ENCODE peak calls at places on chromosomes 6 and 20, in eight cellular contexts. E is RWPE2, I is epithelial cell of esophagus, W is mesendoderm, O is adrenal gland, B is tibial artery, Y is body of pancreas, F is GM12864. V is an unnamed sample.

GRCh38 chr20:38825901-38826625 is 20.6 kb downstream of the PPP1R16B start:
- DNase-seq in E (no peak), I (peak), W (peak), O (no peak), B (no peak), Y (peak), F (no peak), V (no peak)

GRCh38 chr6:157962601-157963084 is 19.0 kb upstream of the SYNJ2 start:
- DNase-seq in E (no peak), I (peak), W (no peak), O (no peak), B (no peak), Y (no peak), F (no peak), V (no peak)

GRCh38 chr20:40606660-40607059 is 82.4 kb downstream of the MAFB start:
- DNase-seq in E (no peak), I (no peak), W (peak), O (no peak), B (no peak), Y (no peak), F (no peak), V (no peak)

GRCh38 chr20:760751-761417 is 7.4 kb downstream of the SLC52A3 start:
- DNase-seq in E (no peak), I (peak), W (peak), O (no peak), B (no peak), Y (peak), F (no peak), V (no peak)

GRCh38 chr6:154852700-154853099 is 119.5 kb downstream of the SCAF8 start:
- DNase-seq in E (no peak), I (no peak), W (no peak), O (no peak), B (no peak), Y (no peak), F (no peak), V (no peak)

GRCh38 chr20:574297-574942 is 30.8 kb upstream of the CSNK2A1 start:
- DNase-seq in E (no peak), I (no peak), W (peak), O (no peak), B (no peak), Y (no peak), F (no peak), V (no peak)

GRCh38 chr20:44437497-44437896 is 38.2 kb upstream of the TTPAL start:
- DNase-seq in E (no peak), I (no peak), W (no peak), O (no peak), B (no peak), Y (no peak), F (no peak), V (no peak)

GRCh38 chr20:38094968-38095689 is 61.6 kb downstream of the RPRD1B start:
- DNase-seq in E (no peak), I (no peak), W (no peak), O (no peak), B (no peak), Y (no peak), F (no peak), V (no peak)

GRCh38 chr20:59295531-59295930 is 4.9 kb upstream of the EDN3 start:
- DNase-seq in E (no peak), I (no peak), W (no peak), O (no peak), B (no peak), Y (no peak), F (no peak), V (no peak)

GRCh38 chr6:156068870-156069269 is 613.2 kb upstream of the NOX3 start:
- DNase-seq in E (no peak), I (no peak), W (peak), O (no peak), B (no peak), Y (no peak), F (no peak), V (no peak)

GRCh38 chr20:24382330-24382729 is 87.1 kb upstream of the SYNDIG1 start:
- DNase-seq in E (no peak), I (no peak), W (no peak), O (no peak), B (no peak), Y (no peak), F (no peak), V (no peak)

GRCh38 chr6:27867051-27867940 is 44.9 kb downstream of the OR2B2 start:
- DNase-seq in E (peak), I (peak), W (peak), O (peak), B (peak), Y (peak), F (peak), V (peak)
- H3K4me3 ChIP-seq in E (peak), I (peak), W (peak), O (no peak), B (peak), Y (no peak), F (peak), V (peak)

GRCh38 chr6:169918954-169919549 is 167.6 kb downstream of the ERMARD start:
- DNase-seq in E (peak), I (no peak), W (no peak), O (no peak), B (no peak), Y (no peak), F (no peak), V (no peak)

GRCh38 chr6:169923468-169924464 is 172.3 kb downstream of the ERMARD start:
- DNase-seq in E (no peak), I (no peak), W (no peak), O (no peak), B (no peak), Y (no peak), F (no peak), V (no peak)

GRCh38 chr6:169921227-169921626 is 169.8 kb downstream of the ERMARD start:
- DNase-seq in E (no peak), I (no peak), W (no peak), O (no peak), B (no peak), Y (no peak), F (no peak), V (no peak)

GRCh38 chr6:169920359-169921020 is 169.1 kb downstream of the ERMARD start:
- DNase-seq in E (no peak), I (no peak), W (no peak), O (no peak), B (no peak), Y (no peak), F (no peak), V (no peak)

GRCh38 chr6:169921853-169922779 is 170.7 kb downstream of the ERMARD start:
- DNase-seq in E (no peak), I (no peak), W (no peak), O (no peak), B (no peak), Y (no peak), F (no peak), V (no peak)
- H3K4me3 ChIP-seq in E (no peak), I (no peak), W (no peak), O (no peak), B (no peak), Y (no peak), F (no peak), V (no peak)

DNA sequence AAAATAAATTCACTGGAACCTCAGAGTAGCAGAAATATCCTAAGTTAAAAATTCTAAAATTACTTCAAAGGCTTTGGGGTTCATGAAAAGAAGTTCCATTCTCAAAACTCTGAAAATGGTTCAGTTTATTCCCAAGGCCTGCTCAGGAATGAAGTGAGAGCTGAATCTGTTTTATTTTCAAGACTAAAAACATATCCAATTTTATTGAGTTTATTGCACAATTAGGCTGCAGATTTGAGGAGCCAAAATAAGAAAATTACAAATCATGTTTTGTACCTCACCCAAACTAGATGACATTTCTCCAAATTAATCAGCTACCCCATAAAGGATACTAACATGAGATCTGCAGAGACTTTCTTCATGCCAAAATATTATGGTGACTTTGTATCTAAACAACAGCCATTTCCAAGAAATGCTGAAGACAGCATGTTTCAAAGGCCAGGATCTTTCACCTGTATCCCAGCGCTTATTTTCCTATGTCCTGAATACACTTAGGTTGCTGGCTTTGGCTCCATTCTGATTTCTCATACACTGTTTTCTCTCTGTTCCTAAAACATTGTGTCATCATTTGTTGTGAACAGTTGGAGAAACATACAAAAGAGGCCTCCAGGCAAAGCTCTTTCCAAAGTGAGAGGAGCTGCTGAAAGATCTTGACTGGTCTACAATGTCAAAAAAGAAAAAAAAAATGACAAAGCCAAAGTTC is 85.7 kb upstream of the F13A1 start:
- DNase-seq in E (no peak), I (no peak), W (no peak), O (no peak), B (no peak), Y (no peak), F (no peak), V (no peak)
- H3K4me3 ChIP-seq in E (no peak), I (no peak), W (no peak), O (no peak), B (no peak), Y (no peak), F (no peak), V (no peak)

GRCh38 chr6:31930962-31931361 is 3.4 kb downstream of the C2 start:
- DNase-seq in E (no peak), I (no peak), W (no peak), O (no peak), B (no peak), Y (no peak), F (no peak), V (no peak)

GRCh38 chr6:31927868-31928671 is 553 bp downstream of the C2 start:
- DNase-seq in E (no peak), I (no peak), W (no peak), O (no peak), B (no peak), Y (no peak), F (no peak), V (no peak)

GRCh38 chr6:31933537-31933936 is 6.0 kb downstream of the C2 start:
- DNase-seq in E (no peak), I (no peak), W (no peak), O (no peak), B (no peak), Y (no peak), F (no peak), V (no peak)

GRCh38 chr6:31927242-31927867 is at the start of gene C2:
- DNase-seq in E (no peak), I (no peak), W (no peak), O (no peak), B (no peak), Y (no peak), F (no peak), V (no peak)

GRCh38 chr6:31928672-31928939 is 1.1 kb downstream of the C2 start:
- DNase-seq in E (no peak), I (no peak), W (no peak), O (no peak), B (no peak), Y (no peak), F (no peak), V (no peak)
- H3K4me3 ChIP-seq in E (no peak), I (no peak), W (no peak), O (no peak), B (no peak), Y (no peak), F (no peak), V (peak)

GRCh38 chr6:41705329-41705995 is 29.9 kb downstream of the TFEB start:
- DNase-seq in E (no peak), I (no peak), W (no peak), O (no peak), B (no peak), Y (no peak), F (no peak), V (no peak)
- H3K4me3 ChIP-seq in E (no peak), I (no peak), W (no peak), O (no peak), B (peak), Y (no peak), F (peak), V (no peak)

GRCh38 chr6:21595951-21596378 is 2.4 kb downstream of the SOX4 start:
- DNase-seq in E (no peak), I (no peak), W (peak), O (peak), B (no peak), Y (no peak), F (no peak), V (no peak)

GRCh38 chr6:21597706-21598273 is 4.2 kb downstream of the SOX4 start:
- DNase-seq in E (no peak), I (peak), W (no peak), O (no peak), B (no peak), Y (peak), F (no peak), V (no peak)

GRCh38 chr6:21598662-21599061 is 5.1 kb downstream of the SOX4 start:
- DNase-seq in E (no peak), I (peak), W (no peak), O (no peak), B (no peak), Y (no peak), F (no peak), V (no peak)

GRCh38 chr6:21596379-21597242 is 3.1 kb downstream of the SOX4 start:
- DNase-seq in E (peak), I (peak), W (peak), O (peak), B (peak), Y (peak), F (no peak), V (peak)

DNA sequence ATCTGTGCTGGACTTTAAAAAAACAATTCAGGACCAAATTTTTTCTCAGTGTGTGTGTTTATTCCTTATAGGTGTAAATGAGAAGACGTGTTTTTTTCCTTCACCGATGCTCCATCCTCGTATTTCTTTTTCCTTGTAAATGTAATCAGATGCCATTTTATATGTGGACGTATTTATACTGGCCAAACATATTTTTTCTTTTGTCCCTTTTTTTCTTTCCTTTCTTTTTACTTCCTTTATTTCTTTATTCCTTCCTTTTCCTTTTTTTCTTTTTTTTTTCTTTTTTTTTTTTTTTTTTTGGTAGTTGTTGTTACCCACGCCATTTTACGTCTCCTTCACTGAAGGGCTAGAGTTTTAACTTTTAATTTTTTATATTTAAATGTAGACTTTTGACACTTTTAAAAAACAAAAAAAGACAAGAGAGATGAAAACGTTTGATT is 3.7 kb downstream of the SOX4 start:
- DNase-seq in E (no peak), I (no peak), W (no peak), O (no peak), B (no peak), Y (no peak), F (no peak), V (no peak)
- H3K4me3 ChIP-seq in E (peak), I (peak), W (peak), O (no peak), B (peak), Y (no peak), F (peak), V (peak)

GRCh38 chr6:102793752-102794151 is 1400.2 kb downstream of the GRIK2 start:
- DNase-seq in E (no peak), I (no peak), W (no peak), O (no peak), B (no peak), Y (no peak), F (no peak), V (no peak)

GRCh38 chr6:102799051-102799450 is 1405.5 kb downstream of the GRIK2 start:
- DNase-seq in E (no peak), I (no peak), W (no peak), O (no peak), B (no peak), Y (no peak), F (no peak), V (no peak)

DNA sequence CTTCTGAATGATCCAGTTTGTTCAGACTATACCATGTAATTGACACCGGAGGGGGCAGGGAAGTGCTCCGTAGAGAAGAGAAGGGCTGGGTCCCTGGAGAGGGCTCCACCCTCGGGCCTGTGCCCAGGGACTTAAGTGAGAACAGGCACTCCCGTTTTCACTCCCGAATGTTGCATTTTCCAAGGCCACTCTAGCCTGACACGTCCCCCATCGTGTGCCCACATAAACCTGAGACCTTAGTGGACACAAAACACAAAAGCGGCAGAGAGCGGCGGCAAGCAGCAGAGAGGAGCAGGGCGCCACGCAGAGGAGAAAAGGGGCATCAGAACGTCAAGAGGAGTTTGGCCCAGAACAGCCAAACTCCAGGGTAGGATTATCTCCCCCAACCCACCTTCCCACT is 1405.1 kb downstream of the GRIK2 start:
- DNase-seq in E (no peak), I (peak), W (peak), O (no peak), B (no peak), Y (no peak), F (no peak), V (no peak)
- H3K4me3 ChIP-seq in E (no peak), I (peak), W (peak), O (no peak), B (no peak), Y (no peak), F (no peak), V (no peak)

DNA sequence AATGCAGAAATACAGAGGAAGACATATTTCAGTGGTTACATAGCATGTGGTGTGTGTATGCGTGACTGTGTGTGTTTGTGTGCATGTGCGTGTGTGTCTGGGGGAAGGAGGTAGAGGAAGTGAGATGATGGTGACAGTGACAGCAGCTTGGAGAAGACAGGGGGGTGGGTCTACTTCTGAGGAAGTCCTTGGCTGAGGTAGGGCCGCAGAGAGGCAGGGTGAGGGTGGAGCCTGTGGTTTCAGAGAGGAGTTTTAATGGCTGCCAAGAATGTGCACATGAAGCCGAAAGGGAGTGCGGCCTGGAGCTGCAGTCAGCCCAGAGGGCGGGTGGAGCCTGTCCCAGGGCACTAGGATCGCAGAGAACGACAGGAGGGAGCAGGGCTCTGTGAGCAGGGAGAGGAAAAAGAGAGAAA is 22.7 kb upstream of the RNF24 start:
- DNase-seq in E (no peak), I (peak), W (peak), O (no peak), B (peak), Y (peak), F (peak), V (peak)
- H3K4me3 ChIP-seq in E (no peak), I (no peak), W (no peak), O (no peak), B (no peak), Y (no peak), F (no peak), V (no peak)

V was measured in stomach.